ENCODE peak calls at places on chromosomes 4 and X, in seven cellular contexts. O is H9, N is IMR-90, F is neuronal stem cell, X is trophoblast cell, L is H1, K is mesendoderm. A is an unnamed sample.
A peak's percentile ranks its signal among the peaks of the same experiment; 100 is the strongest.

GRCh38 chr4:118712872-118713271 is 27.7 kb downstream of the METTL14 start:
- DNase-seq in K (no peak), F (no peak), N (peak; percentile 67), X (peak; percentile 17), L (no peak), O (no peak), A (peak; percentile 14)

GRCh38 chrX:96372313-96373046 is 312.2 kb upstream of the DIAPH2 start:
- DNase-seq in N (peak; percentile 70), X (peak; percentile 74), L (no peak), K (peak; percentile 54), F (peak; percentile 4), O (peak; percentile 33), A (peak; percentile 55)

GRCh38 chr4:151736367-151736766 is 24.4 kb downstream of the GATB start:
- DNase-seq in K (no peak), X (no peak), N (no peak), F (no peak), O (no peak), L (no peak), A (no peak)

GRCh38 chr4:30616943-30617646 is 103.1 kb upstream of the PCDH7 start:
- DNase-seq in F (no peak), N (peak; percentile 10), L (no peak), X (peak; percentile 2), O (no peak), K (peak; percentile 10), A (peak; percentile 92)

GRCh38 chr4:8291701-8292387 is 22.3 kb downstream of the HTRA3 start:
- DNase-seq in F (no peak), O (no peak), L (no peak), N (no peak), X (no peak), K (no peak), A (no peak)

GRCh38 chr4:173334891-173335754 is 965 bp upstream of the HMGB2 start:
- DNase-seq in X (peak; percentile 78), K (peak; percentile 96), O (peak; percentile 89), F (peak; percentile 92), L (peak; percentile 87), N (peak; percentile 70), A (peak; percentile 85)

GRCh38 chr4:85707591-85707990 is 232.6 kb downstream of the ARHGAP24 start:
- DNase-seq in N (no peak), F (no peak), O (no peak), K (no peak), L (no peak), X (no peak), A (no peak)

GRCh38 chrX:40757058-40757457 is 21.7 kb upstream of the MED14 start:
- DNase-seq in N (no peak), L (no peak), X (no peak), F (no peak), O (no peak), K (no peak), A (peak; percentile 2)

GRCh38 chrX:152632445-152633097 is 5.1 kb upstream of the GABRQ start:
- DNase-seq in K (peak; percentile 33), F (peak; percentile 31), L (peak; percentile 80), O (peak; percentile 43), X (peak; percentile 72), N (peak; percentile 24), A (peak; percentile 5)

GRCh38 chrX:47662144-47662657 is 3.2 kb upstream of the UXT start:
- DNase-seq in L (no peak), K (peak; percentile 38), N (peak; percentile 93), O (no peak), X (peak; percentile 87), F (no peak), A (peak; percentile 96)

GRCh38 chrX:44344687-44345086 is 1.2 kb upstream of the EFHC2 start:
- DNase-seq in K (no peak), L (no peak), F (no peak), O (no peak), N (no peak), X (no peak), A (no peak)

GRCh38 chr4:167897116-167897515 is 195.2 kb upstream of the ANXA10 start:
- DNase-seq in N (peak; percentile 63), X (peak; percentile 82), K (peak; percentile 88), L (no peak), O (peak; percentile 89), F (peak; percentile 68), A (peak; percentile 30)

GRCh38 chr4:132956951-132957350 is 192.1 kb upstream of the PCDH10 start:
- DNase-seq in N (no peak), F (no peak), X (no peak), K (no peak), O (no peak), L (no peak), A (no peak)

GRCh38 chrX:48466696-48467095 is 3.4 kb downstream of the SLC38A5 start:
- DNase-seq in K (peak; percentile 14), L (peak; percentile 68), N (no peak), X (no peak), O (peak; percentile 35), F (no peak), A (no peak)

GRCh38 chrX:13216139-13216538 is 103.7 kb downstream of the ATXN3L start:
- DNase-seq in L (no peak), F (no peak), K (no peak), X (no peak), O (no peak), N (peak; percentile 47), A (peak; percentile 5)

GRCh38 chr4:53192496-53192895 is 173.4 kb downstream of the SCFD2 start:
- DNase-seq in L (no peak), X (no peak), O (no peak), N (peak; percentile 40), K (no peak), F (no peak), A (peak; percentile 18)

GRCh38 chr4:153143527-153144348 is 60.5 kb upstream of the TRIM2 start:
- DNase-seq in O (no peak), X (peak; percentile 10), L (no peak), N (peak; percentile 65), K (peak; percentile 94), F (no peak), A (peak; percentile 74)

GRCh38 chrX:151679798-151680427 is 15.3 kb upstream of the PRRG3 start:
- DNase-seq in K (no peak), L (no peak), O (no peak), F (no peak), N (no peak), X (no peak), A (no peak)

GRCh38 chr4:82509029-82509428 is 52.8 kb downstream of the TMEM150C start:
- DNase-seq in K (peak; percentile 44), X (no peak), N (no peak), L (no peak), F (no peak), O (no peak), A (no peak)

GRCh38 chr4:61201562-61202099 is 1.5 kb downstream of the ADGRL3 start:
- DNase-seq in O (no peak), L (peak; percentile 63), F (no peak), N (no peak), X (peak; percentile 18), K (peak; percentile 36), A (peak; percentile 44)

GRCh38 chr4:129358571-129358970 is 262.6 kb downstream of the C4orf33 start:
- DNase-seq in K (peak; percentile 46), N (peak; percentile 40), L (no peak), X (peak; percentile 28), O (no peak), F (no peak), A (peak; percentile 83)

GRCh38 chr4:71526626-71527406 is 188.0 kb downstream of the SLC4A4 start:
- DNase-seq in O (no peak), K (peak; percentile 69), F (peak; percentile 21), L (no peak), N (no peak), X (no peak), A (no peak)

GRCh38 chr4:41433361-41433760 is 104.6 kb upstream of the LIMCH1 start:
- DNase-seq in L (no peak), K (no peak), X (no peak), O (no peak), N (no peak), F (no peak), A (no peak)

GRCh38 chr4:41437264-41437566 is 100.7 kb upstream of the LIMCH1 start:
- DNase-seq in O (no peak), K (no peak), X (no peak), L (no peak), N (no peak), F (no peak), A (peak; percentile 48)

GRCh38 chr4:41435509-41435908 is 102.4 kb upstream of the LIMCH1 start:
- DNase-seq in K (no peak), X (no peak), F (no peak), L (no peak), N (no peak), O (no peak), A (no peak)

GRCh38 chr4:41438564-41438963 is 99.4 kb upstream of the LIMCH1 start:
- DNase-seq in N (no peak), K (no peak), L (no peak), X (peak; percentile 80), O (no peak), F (no peak), A (peak; percentile 56)

GRCh38 chr4:41436365-41437263 is 101.3 kb upstream of the LIMCH1 start:
- DNase-seq in L (no peak), X (no peak), O (no peak), N (no peak), F (no peak), K (no peak), A (no peak)
- H2AK5ac ChIP-seq in L (no peak overlapping the region), X (no peak overlapping the region), O (no peak overlapping the region), N (no peak overlapping the region), F (no peak overlapping the region), K (no peak overlapping the region), A (no peak overlapping the region)

GRCh38 chr4:169934794-169935400 is 91.3 kb downstream of the MFAP3L start:
- DNase-seq in N (no peak), K (peak; percentile 96), L (no peak), O (no peak), F (peak; percentile 51), X (peak; percentile 82), A (no peak)

GRCh38 chr4:169945636-169946035 is 80.6 kb downstream of the MFAP3L start:
- DNase-seq in L (no peak), O (no peak), F (no peak), K (no peak), X (no peak), N (no peak), A (no peak)

GRCh38 chr4:169941141-169941540 is 85.1 kb downstream of the MFAP3L start:
- DNase-seq in L (no peak), N (no peak), X (peak; percentile 97), O (no peak), K (peak; percentile 93), F (no peak), A (no peak)

DNA sequence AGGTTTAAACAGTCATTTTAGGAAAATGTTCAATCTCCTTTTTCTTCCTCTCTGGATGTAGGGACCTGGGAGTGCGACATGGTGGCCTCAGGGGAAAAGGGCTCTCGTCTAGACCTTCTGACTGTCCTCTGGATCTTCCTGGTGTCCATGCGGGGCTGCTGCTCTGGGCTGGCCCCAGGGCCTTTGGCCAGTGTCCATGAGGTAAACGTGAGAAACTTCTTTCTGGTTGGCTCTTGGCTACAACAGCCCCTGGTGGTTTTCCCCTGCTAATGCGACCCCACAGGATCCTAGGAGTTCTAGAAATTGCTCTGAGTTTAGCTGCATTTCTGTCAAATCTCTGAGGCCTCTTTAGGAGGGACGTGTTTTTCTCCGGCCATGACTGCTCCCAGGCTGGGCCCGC is 85.7 kb downstream of the MFAP3L start:
- DNase-seq in O (no peak), N (no peak), X (peak; percentile 94), L (peak; percentile 55), F (no peak), K (peak; percentile 74), A (no peak)
- H2AK5ac ChIP-seq in O (no peak overlapping the region), N (no peak overlapping the region), X (no peak overlapping the region), L (no peak overlapping the region), F (no peak overlapping the region), K (no peak overlapping the region), A (no peak overlapping the region)

GRCh38 chr4:74667944-74668343 is 126.4 kb downstream of the BTC start:
- DNase-seq in O (no peak), L (no peak), N (no peak), K (no peak), X (no peak), F (no peak), A (no peak)
- H2AK5ac ChIP-seq in O (no peak overlapping the region), L (no peak overlapping the region), N (no peak overlapping the region), K (no peak overlapping the region), X (no peak overlapping the region), F (no peak overlapping the region), A (no peak overlapping the region)

GRCh38 chr4:6439120-6439757 is 33.2 kb downstream of the PPP2R2C start:
- DNase-seq in F (no peak), K (no peak), X (no peak), L (no peak), N (no peak), O (no peak), A (no peak)
- H2AK5ac ChIP-seq in F (no peak overlapping the region), K (no peak overlapping the region), X (no peak overlapping the region), L (no peak overlapping the region), N (no peak overlapping the region), O (no peak overlapping the region), A (no peak overlapping the region)

A was measured in mesenchymal stem cell.